ENCODE peak calls at places on chromosomes 12 and 14, in five cellular contexts. H is HFF-Myc, Z is kidney epithelial cell, M is endothelial cell of umbilical vein, F is brain microvascular endothelial cell. Q is an unnamed sample.

GRCh38 chr14:41873379-41874034 is 266.8 kb downstream of the LRFN5 start:
- DNase-seq in F (peak; percentile 42), Z (no peak), M (no peak), H (peak; percentile 27), Q (peak; percentile 5)

GRCh38 chr12:122895757-122896636 is at the start of gene VPS37B:
- DNase-seq in F (peak; percentile 61), H (peak; percentile 67), M (peak; percentile 82), Z (no peak), Q (no peak)

GRCh38 chr12:70543444-70543843 is 93.8 kb downstream of the PTPRB start:
- DNase-seq in H (peak; percentile 79), Z (peak; percentile 76), F (peak; percentile 93), M (peak; percentile 92), Q (peak; percentile 99)

GRCh38 chr12:5807538-5808219 is 137.4 kb downstream of the ANO2 start:
- DNase-seq in Z (no peak), M (no peak), F (no peak), H (no peak), Q (no peak)

GRCh38 chr12:115338566-115339294 is 654.8 kb upstream of the TBX3 start:
- DNase-seq in H (peak; percentile 76), Z (no peak), M (no peak), F (no peak), Q (no peak)

GRCh38 chr12:76532520-76532919 is 27.1 kb downstream of the OSBPL8 start:
- DNase-seq in H (no peak), Z (no peak), F (no peak), M (no peak), Q (no peak)

GRCh38 chr12:6708968-6709394 is 8.4 kb upstream of the PIANP start:
- DNase-seq in M (no peak), H (no peak), F (no peak), Z (no peak), Q (no peak)

GRCh38 chr14:24806061-24806678 is 172.2 kb upstream of the GZMB start:
- DNase-seq in Z (no peak), M (peak; percentile 51), F (peak; percentile 41), H (peak; percentile 14), Q (no peak)

GRCh38 chr14:81211844-81212243 is 8.9 kb downstream of the GTF2A1 start:
- DNase-seq in Z (no peak), H (no peak), M (peak; percentile 24), F (peak; percentile 17), Q (no peak)

GRCh38 chr14:39102265-39102968 is 618 bp downstream of the SEC23A start:
- DNase-seq in Z (no peak), F (peak; percentile 31), M (peak; percentile 58), H (no peak), Q (no peak)

GRCh38 chr12:44331269-44331668 is 495.4 kb downstream of the TMEM117 start:
- DNase-seq in H (no peak), M (no peak), F (no peak), Z (no peak), Q (no peak)

GRCh38 chr14:94021001-94021400 is 5.1 kb upstream of the OTUB2 start:
- DNase-seq in F (peak; percentile 58), M (no peak), H (no peak), Z (peak; percentile 61), Q (no peak)

DNA sequence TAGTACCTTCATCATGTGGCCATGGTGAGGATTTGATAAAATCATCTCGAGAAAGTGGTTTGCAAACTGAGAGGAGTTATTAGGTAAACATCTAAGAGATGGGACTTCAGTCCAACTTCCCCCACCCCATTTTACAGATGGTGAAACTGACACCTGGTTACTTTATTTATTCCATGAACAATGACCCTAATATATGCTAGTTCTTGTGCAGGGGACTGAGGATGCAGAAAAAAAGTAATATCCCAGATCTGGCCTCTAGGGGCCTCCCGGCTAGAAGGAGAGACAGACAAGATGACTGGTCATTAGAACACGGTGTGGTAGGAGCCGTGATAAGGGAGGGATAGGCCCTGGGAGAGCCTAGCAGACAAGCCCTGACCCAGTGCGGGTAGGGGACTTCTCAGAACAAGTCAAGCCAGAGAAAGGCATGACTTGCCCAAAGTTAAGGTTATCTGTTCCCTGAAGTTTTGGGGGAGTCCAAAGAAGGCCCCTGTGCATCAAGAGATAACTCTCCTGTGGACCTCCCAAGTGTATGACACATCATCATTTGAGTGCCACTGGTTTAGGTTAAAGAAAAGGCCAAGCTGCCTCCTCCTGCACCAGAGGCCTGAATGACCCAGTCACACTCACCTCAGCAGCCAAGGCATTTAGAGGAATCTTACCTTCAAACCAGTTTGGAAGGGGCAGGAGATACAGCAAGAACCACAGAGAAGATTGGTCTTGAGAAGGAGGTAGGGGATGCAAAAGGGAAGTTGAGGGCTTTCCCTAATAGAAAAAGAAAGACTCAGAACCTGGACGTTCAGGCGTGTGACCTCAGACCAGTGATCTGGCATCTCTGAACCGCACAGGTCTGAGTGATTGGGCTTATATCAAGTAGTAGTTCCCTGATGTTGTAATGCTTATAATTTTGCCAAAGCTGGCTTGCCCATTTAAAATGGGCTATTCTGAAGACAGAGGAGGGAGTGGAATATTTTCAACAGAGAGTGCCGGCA is 1.6 kb downstream of the CMKLR1 start:
- DNase-seq in M (peak; percentile 33), H (no peak), Z (no peak), F (peak; percentile 42), Q (no peak)
- TF ChIP-seq CTCF in M (peak; percentile 50), H (peak; percentile 47), Z (peak; percentile 59), F (peak; percentile 66), Q (peak; percentile 57)

GRCh38 chr12:49720214-49720613 is 13.0 kb upstream of the FMNL3 start:
- DNase-seq in H (no peak), F (no peak), Z (no peak), M (no peak), Q (no peak)
- TF ChIP-seq CTCF in H (no peak), F (no peak), Z (no peak), M (no peak), Q (peak; percentile 19)

GRCh38 chr12:31015215-31015614 is 58.4 kb upstream of the DDX11 start:
- DNase-seq in F (no peak), M (no peak), Z (no peak), H (no peak), Q (no peak)

GRCh38 chr12:31009976-31010375 is 63.7 kb upstream of the DDX11 start:
- DNase-seq in H (no peak), M (no peak), Z (no peak), F (no peak), Q (no peak)

GRCh38 chr12:31008961-31009840 is 64.5 kb upstream of the DDX11 start:
- DNase-seq in F (no peak), H (no peak), Z (no peak), M (no peak), Q (no peak)

GRCh38 chr12:31011336-31011735 is 62.3 kb upstream of the DDX11 start:
- DNase-seq in F (no peak), M (no peak), H (no peak), Z (no peak), Q (no peak)

GRCh38 chr12:31011746-31012567 is 61.7 kb upstream of the DDX11 start:
- DNase-seq in H (no peak), F (no peak), M (no peak), Z (no peak), Q (no peak)
- TF ChIP-seq CTCF in H (no peak), F (peak; percentile 42), M (peak; percentile 30), Z (no peak), Q (peak; percentile 25)

DNA sequence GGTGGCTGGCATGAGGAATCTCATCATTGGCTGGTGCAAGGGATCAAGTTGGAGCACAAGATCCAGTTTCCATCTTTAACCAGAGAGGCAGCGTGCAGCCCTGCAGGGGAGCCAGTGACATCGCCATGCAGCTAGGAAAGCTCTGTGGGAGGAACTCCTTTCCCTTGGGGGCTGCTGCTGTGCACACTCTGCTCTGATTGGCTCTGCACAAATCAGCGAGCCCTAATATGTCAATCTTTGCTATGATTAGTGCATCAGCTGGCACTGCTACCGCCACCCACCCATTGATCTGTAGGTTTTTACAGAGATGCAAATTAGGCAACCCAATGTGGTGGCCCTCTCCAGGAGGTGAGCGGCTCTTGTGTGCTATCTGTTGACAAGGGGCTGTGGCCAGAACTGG is 262.6 kb downstream of the PCNX1 start:
- DNase-seq in M (no peak), Z (no peak), H (no peak), F (no peak), Q (no peak)
- TF ChIP-seq CTCF in M (no peak), Z (no peak), H (no peak), F (peak; percentile 4), Q (no peak)

GRCh38 chr12:12777056-12777455 is 8.4 kb upstream of the APOLD1 start:
- DNase-seq in Z (no peak), F (no peak), H (no peak), M (no peak), Q (no peak)
- TF ChIP-seq CTCF in Z (no peak), F (no peak), H (no peak), M (no peak), Q (no peak)

DNA sequence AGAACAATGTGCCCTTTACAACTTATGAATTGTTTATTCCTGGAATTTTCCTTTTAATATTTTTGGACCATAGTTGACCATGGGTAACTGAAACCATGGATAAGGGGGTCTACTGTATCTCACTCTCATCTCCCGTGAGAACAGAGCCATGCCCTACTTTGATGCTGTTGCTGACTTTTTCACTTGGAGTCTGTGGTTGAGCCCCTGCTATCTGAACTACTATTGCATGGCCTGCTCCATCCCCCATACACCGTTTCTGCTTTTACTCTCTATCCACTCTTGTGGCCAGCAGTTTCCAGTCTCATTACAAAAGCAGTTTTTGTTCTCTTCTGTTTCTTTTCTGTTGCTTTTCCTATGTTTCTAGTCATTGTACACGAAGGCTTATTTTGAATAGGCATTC is 12.3 kb downstream of the TMTC2 start:
- DNase-seq in H (no peak), M (no peak), F (no peak), Z (no peak), Q (no peak)
- TF ChIP-seq CTCF in H (no peak), M (no peak), F (no peak), Z (no peak), Q (no peak)

GRCh38 chr12:92718483-92718985 is 15.7 kb downstream of the PLEKHG7 start:
- DNase-seq in H (no peak), Z (no peak), F (no peak), M (no peak), Q (no peak)
- TF ChIP-seq CTCF in H (no peak), Z (no peak), F (no peak), M (no peak), Q (no peak)

DNA sequence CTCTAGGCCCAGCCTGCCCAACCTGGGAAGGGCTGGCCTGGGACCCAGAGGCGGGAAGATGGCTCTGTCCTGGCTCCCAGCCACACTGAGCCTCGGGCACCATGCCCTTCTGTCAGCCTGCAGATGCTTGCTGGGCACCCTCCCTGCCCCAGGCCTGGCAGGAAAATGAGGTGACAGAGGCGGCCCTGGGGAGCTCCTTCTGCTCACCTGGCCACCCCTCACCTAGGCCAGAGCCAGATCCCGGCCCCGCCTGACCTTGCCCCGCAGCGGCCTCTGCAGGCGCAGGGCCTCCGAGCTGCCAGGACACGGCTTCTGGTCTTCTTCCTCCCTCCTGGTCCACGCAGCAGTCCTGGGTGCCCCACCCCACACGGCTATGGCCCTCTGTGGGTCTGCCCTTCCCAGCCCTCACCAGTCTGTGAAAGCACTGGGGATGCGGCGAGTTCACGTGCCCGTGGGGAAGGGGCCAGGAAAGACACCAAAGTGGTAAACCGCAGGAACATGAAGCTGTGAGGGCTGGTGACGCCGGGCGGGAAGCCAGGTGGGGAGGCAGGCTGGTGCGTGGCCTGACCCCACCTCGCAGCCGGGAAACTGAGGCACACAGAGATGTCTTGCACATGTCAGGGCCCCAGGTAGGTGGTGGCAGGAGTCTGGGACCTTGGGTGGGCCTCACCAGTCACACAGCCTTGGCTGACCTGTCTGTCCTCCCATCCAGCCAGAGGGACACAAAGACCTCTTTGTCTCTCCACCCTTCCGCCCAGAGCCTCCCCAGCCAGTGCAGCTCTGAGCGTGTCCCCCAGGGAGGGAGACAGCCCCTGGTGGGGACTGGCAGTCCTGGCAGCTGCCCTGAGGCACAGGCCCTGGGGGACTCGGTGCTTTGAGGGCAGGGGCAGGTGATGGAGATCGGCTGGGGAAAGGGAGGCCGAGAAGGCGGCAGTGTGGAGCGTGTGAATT is 12.8 kb downstream of the BAG5 start:
- DNase-seq in F (no peak), Z (no peak), H (no peak), M (no peak), Q (no peak)
- TF ChIP-seq CTCF in F (peak; percentile 9), Z (no peak), H (no peak), M (no peak), Q (no peak)

GRCh38 chr12:98838282-98838681 is 193.2 kb downstream of the APAF1 start:
- DNase-seq in Z (no peak), M (no peak), F (peak; percentile 32), H (no peak), Q (no peak)
- TF ChIP-seq CTCF in Z (no peak), M (peak; percentile 11), F (peak; percentile 67), H (peak; percentile 36), Q (peak; percentile 19)